ENCODE peak calls at places on chromosomes 12 and 14, in four cellular contexts. One of them, this sample, is unnamed.

GRCh38 chr12:126570571-126570970 is 1505.3 kb downstream of the AACS start:
- DNase-seq in aorta: no peak
- DNase-seq in stimulated activated CD4-positive, alpha-beta T cell treated with anti-CD3 and anti-CD28 coated beads, Interleukin-15, amount 100 ng/mL, for 1 hour: no peak
- DNase-seq in globus pallidus: no peak
- DNase-seq in this sample: no peak

GRCh38 chr14:93543766-93544165 is 113.0 kb downstream of the UNC79 start:
- DNase-seq in stimulated activated CD4-positive, alpha-beta T cell treated with anti-CD3 and anti-CD28 coated beads, Interleukin-15, amount 100 ng/mL, for 1 hour: no peak
- DNase-seq in aorta: no peak
- DNase-seq in globus pallidus: peak
- DNase-seq in this sample: peak

GRCh38 chr12:131831021-131831571 is 2.9 kb downstream of the MMP17 start:
- DNase-seq in stimulated activated CD4-positive, alpha-beta T cell treated with anti-CD3 and anti-CD28 coated beads, Interleukin-15, amount 100 ng/mL, for 1 hour: no peak
- DNase-seq in aorta: peak
- DNase-seq in globus pallidus: no peak
- DNase-seq in this sample: peak

GRCh38 chr14:98900236-98900635 is 371.8 kb downstream of the BCL11B start:
- DNase-seq in globus pallidus: no peak
- DNase-seq in stimulated activated CD4-positive, alpha-beta T cell treated with anti-CD3 and anti-CD28 coated beads, Interleukin-15, amount 100 ng/mL, for 1 hour: no peak
- DNase-seq in aorta: peak
- DNase-seq in this sample: no peak

GRCh38 chr14:71918955-71919354 is 13.3 kb upstream of the RGS6 start:
- DNase-seq in globus pallidus: no peak
- DNase-seq in aorta: no peak
- DNase-seq in stimulated activated CD4-positive, alpha-beta T cell treated with anti-CD3 and anti-CD28 coated beads, Interleukin-15, amount 100 ng/mL, for 1 hour: no peak
- DNase-seq in this sample: peak

GRCh38 chr12:49720214-49720613 is 13.0 kb upstream of the FMNL3 start:
- DNase-seq in aorta: no peak
- DNase-seq in globus pallidus: no peak
- DNase-seq in stimulated activated CD4-positive, alpha-beta T cell treated with anti-CD3 and anti-CD28 coated beads, Interleukin-15, amount 100 ng/mL, for 1 hour: no peak
- DNase-seq in this sample: no peak

GRCh38 chr12:12983420-12984035 is 16.5 kb downstream of the HEBP1 start:
- DNase-seq in stimulated activated CD4-positive, alpha-beta T cell treated with anti-CD3 and anti-CD28 coated beads, Interleukin-15, amount 100 ng/mL, for 1 hour: no peak
- DNase-seq in aorta: no peak
- DNase-seq in globus pallidus: peak
- DNase-seq in this sample: peak

GRCh38 chr12:91616401-91616800 is 433.8 kb upstream of the DCN start:
- DNase-seq in aorta: no peak
- DNase-seq in stimulated activated CD4-positive, alpha-beta T cell treated with anti-CD3 and anti-CD28 coated beads, Interleukin-15, amount 100 ng/mL, for 1 hour: no peak
- DNase-seq in globus pallidus: no peak
- DNase-seq in this sample: no peak

GRCh38 chr14:23009483-23009938 is 432 bp downstream of the C14orf93 start:
- DNase-seq in stimulated activated CD4-positive, alpha-beta T cell treated with anti-CD3 and anti-CD28 coated beads, Interleukin-15, amount 100 ng/mL, for 1 hour: no peak
- DNase-seq in aorta: no peak
- DNase-seq in globus pallidus: no peak
- DNase-seq in this sample: no peak